ENCODE peak calls at places on chromosome X, in ten cellular contexts. S is adrenal gland, N is NB4, W is dorsolateral prefrontal cortex, M is tibial nerve, C is BJ, I is IMR-90, F is tibial artery, D is fibroblast of mammary gland, T is K562. L is an unnamed sample.

GRCh38 chrX:1481636-1482529 is 29.2 kb upstream of the ASMTL start:
- DNase-seq in S (peak), I (peak), D (peak), M (peak), W (no peak), T (peak), F (peak), C (peak), N (peak), L (peak)

GRCh38 chrX:24167719-24168472 is 18.4 kb downstream of the ZFX start:
- DNase-seq in T (no peak), N (peak), D (no peak), W (no peak), M (no peak), C (no peak), F (no peak), I (peak), S (no peak), L (no peak)

GRCh38 chrX:68498044-68498507 is 775 bp upstream of the YIPF6 start:
- DNase-seq in I (no peak), W (no peak), M (no peak), F (no peak), N (no peak), T (no peak), C (no peak), D (peak), S (no peak), L (no peak)

GRCh38 chrX:20639115-20639514 is 372.4 kb upstream of the RPS6KA3 start:
- DNase-seq in M (no peak), W (no peak), S (no peak), T (no peak), I (no peak), N (no peak), D (no peak), C (no peak), F (no peak), L (no peak)

GRCh38 chrX:124289443-124289842 is 43.0 kb upstream of the TEX13D start:
- DNase-seq in D (no peak), C (no peak), W (no peak), N (no peak), F (no peak), I (no peak), S (no peak), T (no peak), M (no peak), L (no peak)

GRCh38 chrX:78886550-78886949 is 58.6 kb upstream of the P2RY10 start:
- DNase-seq in W (no peak), D (peak), F (no peak), N (peak), T (no peak), I (no peak), M (no peak), S (no peak), C (no peak), L (peak)

GRCh38 chrX:72121381-72121780 is 10.3 kb downstream of the RTL5 start:
- DNase-seq in W (no peak), T (no peak), F (peak), C (peak), M (peak), S (peak), I (peak), D (peak), N (peak), L (peak)

GRCh38 chrX:80876877-80877276 is 67.2 kb upstream of the BRWD3 start:
- DNase-seq in C (no peak), W (no peak), M (no peak), N (peak), F (no peak), T (peak), I (peak), S (no peak), D (peak), L (peak)

GRCh38 chrX:114152130-114152529 is 431.8 kb upstream of the HTR2C start:
- DNase-seq in T (peak), M (no peak), D (peak), I (no peak), C (no peak), W (no peak), F (no peak), N (peak), S (no peak), L (peak)

GRCh38 chrX:51178352-51178751 is 154.3 kb upstream of the NUDT10 start:
- DNase-seq in M (no peak), T (no peak), C (no peak), W (no peak), N (no peak), D (no peak), S (no peak), F (no peak), I (no peak), L (no peak)

DNA sequence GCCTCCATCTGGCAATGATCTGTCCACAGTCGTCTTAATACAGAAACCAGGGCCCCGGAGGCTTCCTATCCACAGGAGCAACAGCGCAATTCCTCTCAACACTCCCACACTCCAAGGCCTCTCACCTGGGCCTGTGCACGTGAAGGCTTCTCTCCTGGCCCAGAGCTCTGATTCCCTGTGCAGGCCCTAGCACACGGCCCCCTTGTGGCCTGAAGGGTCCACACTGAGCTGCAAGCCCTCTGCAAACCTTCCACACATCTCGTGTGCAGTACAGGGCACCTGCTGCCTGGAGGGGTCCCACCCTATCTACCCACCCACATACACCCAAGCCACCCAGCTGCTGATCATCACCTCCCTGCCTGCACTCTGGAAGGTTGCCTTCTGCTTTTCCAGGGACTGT is 150.1 kb upstream of the NUDT10 start:
- DNase-seq in S (no peak), W (no peak), N (no peak), C (no peak), M (no peak), T (peak), D (no peak), F (no peak), I (no peak), L (no peak)
- TF ChIP-seq CTCF in S (no peak), W (no peak), N (peak), C (no peak), M (no peak), T (peak), D (no peak), F (no peak), I (no peak), L (no peak)

DNA sequence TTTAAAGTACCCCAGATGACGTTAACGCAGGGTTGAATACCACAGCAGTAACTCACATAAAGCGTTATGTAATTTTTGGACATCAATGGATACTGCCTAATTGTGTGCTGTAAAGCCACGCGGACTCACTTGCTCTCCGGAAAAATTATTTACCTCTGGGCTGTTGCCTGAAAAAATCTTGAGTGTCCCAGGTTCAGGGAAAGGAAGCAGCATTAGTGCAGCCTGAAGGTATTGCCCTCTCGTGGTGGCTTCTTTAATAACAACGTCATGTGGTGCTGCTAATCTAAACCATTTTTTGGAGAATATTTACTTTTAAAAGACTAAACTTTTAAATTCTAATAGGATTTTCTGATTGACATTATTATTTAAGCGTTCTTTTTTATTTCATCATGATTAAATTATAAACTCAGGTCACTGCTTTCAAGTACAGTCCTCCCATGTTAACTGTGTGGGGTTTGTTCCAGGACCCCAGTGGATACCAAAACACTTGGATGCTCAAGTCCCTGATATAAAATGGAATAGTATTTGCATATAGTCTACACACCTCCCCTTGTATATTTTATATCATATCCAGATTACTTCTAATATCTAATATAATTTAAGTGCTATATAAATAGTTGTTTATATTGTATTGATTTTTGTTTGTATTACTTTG is 384.8 kb downstream of the FAM133A start:
- DNase-seq in M (no peak), S (peak), T (peak), F (no peak), I (no peak), C (no peak), D (peak), W (no peak), N (peak), L (peak)
- TF ChIP-seq CTCF in M (peak), S (peak), T (peak), F (no peak), I (peak), C (no peak), D (peak), W (no peak), N (peak), L (peak)

DNA sequence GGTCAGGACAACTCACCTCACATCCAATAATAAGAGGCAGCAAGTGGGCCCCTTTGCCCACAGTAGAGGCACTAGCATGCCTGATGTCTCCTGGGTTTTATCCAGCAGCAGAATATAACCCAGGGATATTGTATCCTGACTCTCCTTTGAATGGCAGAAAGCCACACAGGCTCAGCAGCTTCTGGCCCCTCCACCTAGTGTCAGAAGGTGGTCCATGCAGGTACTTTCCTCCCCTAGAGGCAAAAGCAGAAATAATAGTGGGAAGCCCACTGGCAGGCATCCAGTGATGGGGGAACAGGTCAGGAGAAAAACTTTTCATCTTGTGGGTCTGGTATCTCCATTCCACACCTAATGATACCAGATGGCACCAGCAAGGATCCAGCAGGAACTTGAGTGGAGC is 75.5 kb upstream of the IRS4 start:
- DNase-seq in C (no peak), M (no peak), F (no peak), N (no peak), D (no peak), T (peak), S (no peak), I (no peak), W (no peak), L (no peak)
- TF ChIP-seq CTCF in C (no peak), M (no peak), F (no peak), N (no peak), D (no peak), T (peak), S (no peak), I (no peak), W (no peak), L (no peak)

GRCh38 chrX:18871161-18871880 is 112.6 kb downstream of the PHKA2 start:
- DNase-seq in S (peak), D (peak), M (no peak), F (no peak), I (no peak), C (no peak), N (no peak), T (no peak), W (no peak), L (no peak)
- TF ChIP-seq CTCF in S (no peak), D (no peak), M (no peak), F (no peak), I (no peak), C (no peak), N (no peak), T (no peak), W (no peak), L (no peak)

DNA sequence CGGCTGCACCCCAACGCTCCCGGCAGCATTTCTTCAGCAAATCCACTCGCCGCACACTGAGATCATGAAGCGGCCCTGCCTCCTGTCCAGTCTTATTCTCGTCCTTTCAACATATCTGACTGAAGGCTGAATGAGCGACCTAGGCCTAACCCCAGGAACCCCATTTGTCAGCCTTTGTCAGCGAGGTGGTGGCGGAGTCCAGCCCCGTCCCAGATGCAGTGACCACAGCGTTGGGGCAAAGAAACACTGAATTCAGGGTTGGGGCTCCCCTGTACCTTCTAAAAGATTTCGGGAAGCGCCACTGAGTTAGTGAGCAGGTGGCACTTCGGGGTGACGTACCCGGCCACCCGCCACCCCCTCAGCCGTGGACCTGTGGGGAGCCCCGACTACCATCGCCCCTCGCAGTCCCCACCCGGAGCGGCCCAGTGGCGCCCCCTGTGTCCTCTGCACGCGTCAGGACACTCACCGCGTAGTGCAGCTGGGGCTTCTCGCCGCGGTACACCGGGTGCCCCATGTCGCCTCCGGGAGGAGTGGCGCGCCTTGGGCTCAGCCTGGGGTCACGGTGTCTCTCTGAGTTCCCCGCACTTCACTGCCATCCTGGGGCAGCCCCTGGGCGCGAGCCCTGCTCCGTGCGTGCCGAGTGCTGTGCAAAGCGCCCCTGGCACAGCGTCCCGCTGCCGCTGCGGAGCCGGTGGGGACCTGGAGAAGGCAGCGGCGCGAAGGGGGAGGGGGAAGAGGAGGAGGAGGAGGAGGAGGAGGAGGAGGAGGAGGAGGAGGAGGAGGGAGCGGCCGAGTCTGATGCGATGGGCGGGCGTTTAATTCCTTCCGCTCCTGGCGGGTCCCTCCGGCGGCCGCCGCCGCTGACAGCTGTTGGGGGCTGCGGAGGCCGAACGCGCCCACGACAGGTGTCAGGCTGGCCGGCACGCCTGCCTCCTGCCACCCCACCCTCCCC is 134.1 kb downstream of the AMELX start:
- DNase-seq in S (peak), T (peak), D (peak), F (peak), I (no peak), C (no peak), M (peak), N (no peak), W (peak), L (no peak)
- TF ChIP-seq CTCF in S (peak), T (peak), D (peak), F (no peak), I (peak), C (peak), M (peak), N (no peak), W (no peak), L (no peak)

GRCh38 chrX:120514236-120514635 is 45.1 kb upstream of the LAMP2 start:
- DNase-seq in N (peak), S (no peak), M (no peak), C (no peak), W (no peak), T (peak), F (no peak), I (peak), D (peak), L (peak)
- TF ChIP-seq CTCF in N (peak), S (no peak), M (no peak), C (peak), W (no peak), T (peak), F (peak), I (peak), D (peak), L (peak)

GRCh38 chrX:53831662-53832635 is 145.4 kb upstream of the HUWE1 start:
- DNase-seq in M (peak), S (peak), W (no peak), T (peak), C (no peak), D (peak), I (peak), F (no peak), N (peak), L (peak)
- TF ChIP-seq CTCF in M (no peak), S (peak), W (no peak), T (peak), C (peak), D (peak), I (peak), F (no peak), N (peak), L (peak)

GRCh38 chrX:138020941-138021340 is 455.0 kb downstream of the ZIC3 start:
- DNase-seq in M (no peak), F (no peak), D (no peak), S (no peak), W (no peak), T (no peak), I (no peak), C (no peak), N (no peak), L (no peak)

GRCh38 chrX:138031715-138032114 is 465.8 kb downstream of the ZIC3 start:
- DNase-seq in N (no peak), I (no peak), W (no peak), D (no peak), M (no peak), S (no peak), F (no peak), T (no peak), C (no peak), L (no peak)

DNA sequence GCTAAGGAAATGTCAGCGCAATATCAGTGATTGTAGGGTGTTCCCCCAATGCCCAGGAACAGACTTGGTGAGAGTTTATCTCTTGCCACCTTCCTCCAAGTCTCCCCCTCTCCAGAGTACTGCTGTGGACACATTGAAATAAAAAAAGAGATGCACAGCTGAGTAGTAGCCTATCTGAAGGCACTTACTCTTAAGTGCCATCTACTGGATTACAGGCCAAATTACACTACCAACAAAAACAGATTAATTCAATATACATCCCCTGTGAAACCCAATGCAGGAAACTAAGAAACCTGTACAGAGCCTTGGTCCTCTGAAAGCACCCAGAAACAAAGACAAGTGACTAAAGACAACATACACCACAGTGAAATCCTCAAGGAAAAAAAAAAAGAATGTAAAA is 460.3 kb downstream of the ZIC3 start:
- DNase-seq in M (no peak), F (no peak), W (no peak), S (no peak), C (no peak), D (peak), N (peak), I (no peak), T (peak), L (peak)
- TF ChIP-seq CTCF in M (peak), F (no peak), W (no peak), S (peak), C (no peak), D (peak), N (peak), I (peak), T (peak), L (peak)

GRCh38 chrX:115378471-115378870 is 89.0 kb downstream of the LUZP4 start:
- DNase-seq in D (peak), N (no peak), S (no peak), T (no peak), W (no peak), M (no peak), F (no peak), I (peak), C (no peak), L (peak)
- TF ChIP-seq CTCF in D (no peak), N (no peak), S (no peak), T (no peak), W (no peak), M (no peak), F (no peak), I (no peak), C (no peak), L (no peak)